ENCODE peak calls at places on chromosomes 2 and 18, in four cellular contexts. D is right lobe of liver; L is activated CD4-positive, alpha-beta T cell treated with anti-CD3 and anti-CD28 coated beads, Interleukin-2, amount 50 U/mL, for 4 hours; G is sigmoid colon. P is an unnamed sample.

GRCh38 chr2:205372141-205372540 is 310.2 kb upstream of the NRP2 start:
- DNase-seq in L (no peak), G (no peak), D (no peak), P (no peak)

GRCh38 chr2:164737612-164738081 is 104.0 kb downstream of the COBLL1 start:
- DNase-seq in L (no peak), G (peak), D (peak), P (no peak)

GRCh38 chr18:48803518-48803917 is 147.2 kb downstream of the SMAD7 start:
- DNase-seq in L (no peak), G (peak), D (no peak), P (no peak)

GRCh38 chr2:175597286-175597685 is 404.8 kb downstream of the LNPK start:
- DNase-seq in D (no peak), G (no peak), L (no peak), P (no peak)

GRCh38 chr2:174572556-174572955 is 25.0 kb downstream of the WIPF1 start:
- DNase-seq in G (no peak), D (no peak), L (no peak), P (no peak)

GRCh38 chr18:46542545-46542944 is 114.5 kb downstream of the LOXHD1 start:
- DNase-seq in D (no peak), L (no peak), G (no peak), P (no peak)

GRCh38 chr2:95057535-95058453 is 32.3 kb downstream of the MAL start:
- DNase-seq in L (no peak), G (peak), D (no peak), P (no peak)

GRCh38 chr18:61643884-61644647 is 248.7 kb downstream of the RNF152 start:
- DNase-seq in G (no peak), D (no peak), L (no peak), P (no peak)

GRCh38 chr2:229865033-229865432 is 56.8 kb downstream of the TRIP12 start:
- DNase-seq in G (no peak), L (no peak), D (no peak), P (no peak)